ENCODE peak calls at places on chromosome 21, in eight cellular contexts. W is adipocyte, X is colonic mucosa, G is right cardiac atrium, D is hepatocyte, C is adrenal gland, Z is heart right ventricle, E is sigmoid colon. L is an unnamed sample. For H3K4me1, the result is how much of the 10 kb centered on the place peaks cover.

GRCh38 chr21:37561941-37562919 is 195.7 kb downstream of the DYRK1A start:
- DNase-seq in G (no peak), D (no peak), E (no peak), X (no peak), C (no peak), W (no peak), Z (no peak), L (no peak)

GRCh38 chr21:32307706-32308105 is 9.1 kb downstream of the MRAP start:
- DNase-seq in W (peak), Z (no peak), E (no peak), D (no peak), G (no peak), C (no peak), X (peak), L (no peak)

GRCh38 chr21:40846566-40847411 is at the start of gene DSCAM:
- DNase-seq in W (peak), E (no peak), Z (no peak), D (peak), X (no peak), C (no peak), G (no peak), L (no peak)

GRCh38 chr21:31943586-31943985 is 70.8 kb downstream of the HUNK start:
- DNase-seq in X (no peak), Z (no peak), C (no peak), E (no peak), G (no peak), W (no peak), D (no peak), L (no peak)

GRCh38 chr21:38567577-38568360 is 69.5 kb upstream of the ERG start:
- DNase-seq in D (peak), G (no peak), X (no peak), Z (no peak), C (peak), E (no peak), W (peak), L (peak)

GRCh38 chr21:35107520-35107919 is 58.4 kb upstream of the RUNX1 start:
- DNase-seq in D (no peak), X (no peak), W (no peak), G (no peak), C (no peak), Z (no peak), E (no peak), L (no peak)

GRCh38 chr21:16169102-16169511 is 439.3 kb downstream of the USP25 start:
- DNase-seq in Z (no peak), E (no peak), C (peak), D (peak), W (peak), G (no peak), X (no peak), L (no peak)

GRCh38 chr21:37208056-37208705 is 59.0 kb downstream of the VPS26C start:
- DNase-seq in C (peak), E (no peak), G (peak), Z (peak), D (no peak), W (no peak), X (no peak), L (peak)

GRCh38 chr21:45595574-45596295 is 47.8 kb upstream of the PCBP3 start:
- DNase-seq in Z (no peak), D (no peak), E (peak), C (no peak), X (no peak), G (no peak), W (no peak), L (no peak)
- H3K4me3 ChIP-seq in Z (no peak), D (no peak), E (no peak), C (no peak), X (no peak), G (no peak), W (no peak), L (no peak)

GRCh38 chr21:45429221-45430164 is 24.5 kb downstream of the COL18A1 start:
- DNase-seq in W (no peak), Z (no peak), X (no peak), D (no peak), E (no peak), G (no peak), C (no peak), L (no peak)
- H3K4me1 ChIP-seq in W (under half), Z (under half), X (under half), D (under half), E (under half), G (under half), C (under half), L (half or more)

GRCh38 chr21:23804866-23805265 is 1802.4 kb downstream of the MRPL39 start:
- DNase-seq in W (no peak), C (no peak), X (no peak), Z (no peak), G (no peak), E (no peak), D (no peak), L (no peak)

GRCh38 chr21:23799376-23799775 is 1807.9 kb downstream of the MRPL39 start:
- DNase-seq in X (no peak), E (no peak), Z (no peak), D (no peak), W (no peak), G (no peak), C (no peak), L (no peak)

DNA sequence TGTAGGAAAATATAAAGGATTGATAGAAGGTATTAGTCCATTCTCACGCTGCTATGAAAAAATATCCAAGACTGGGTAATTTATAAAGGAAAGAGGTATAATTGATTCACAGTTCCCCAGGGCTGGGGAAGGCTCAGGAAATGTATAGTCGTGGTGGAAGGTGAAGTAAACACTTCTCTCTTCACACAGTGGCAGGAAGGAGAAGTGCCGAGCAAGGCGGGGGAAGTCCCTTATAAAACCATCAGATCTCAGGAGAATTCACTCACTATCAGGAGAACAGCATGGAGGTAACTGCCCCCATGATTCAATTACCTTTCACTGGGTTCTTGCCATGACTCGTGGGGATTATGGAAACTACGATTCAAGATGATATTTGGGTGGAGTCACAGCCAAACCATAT is 1806.0 kb downstream of the MRPL39 start:
- DNase-seq in G (no peak), W (no peak), Z (no peak), C (no peak), X (no peak), D (no peak), E (no peak), L (no peak)
- H3K4me3 ChIP-seq in G (no peak), W (no peak), Z (no peak), C (no peak), X (no peak), D (no peak), E (no peak), L (no peak)

DNA sequence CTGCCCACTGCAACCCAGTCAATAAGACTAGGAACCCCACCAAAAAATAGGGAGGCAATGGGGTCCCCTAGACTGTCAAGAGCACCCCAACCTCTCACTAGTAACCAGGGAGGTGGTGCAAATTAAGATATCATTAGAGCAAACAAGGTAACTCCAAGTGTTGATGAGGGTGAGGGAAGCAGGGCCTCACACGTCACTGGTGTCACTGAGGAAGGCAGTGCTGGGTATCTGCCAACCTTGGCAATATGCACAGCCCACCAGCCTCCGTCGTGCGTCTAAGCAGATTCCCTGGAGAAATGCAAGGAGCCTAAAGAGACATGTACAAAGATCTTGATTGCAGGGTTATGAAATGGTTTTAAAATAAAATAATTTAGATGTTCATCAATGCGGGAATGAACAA is 3.8 kb downstream of the UBASH3A start:
- DNase-seq in G (no peak), Z (no peak), C (no peak), E (no peak), X (no peak), D (no peak), W (no peak), L (no peak)
- H3K4me1 ChIP-seq in G (under half), Z (under half), C (under half), E (under half), X (under half), D (under half), W (under half), L (under half)

GRCh38 chr21:44994016-44994365 is 54.2 kb downstream of the SLX9 start:
- DNase-seq in C (no peak), Z (peak), W (no peak), X (no peak), D (no peak), G (peak), E (peak), L (no peak)
- H3K4me3 ChIP-seq in C (no peak), Z (no peak), W (no peak), X (no peak), D (no peak), G (no peak), E (no peak), L (no peak)